ENCODE peak calls at places on chromosomes 7 and 10, in ten cellular contexts. A is endothelial cell of umbilical vein; T is hepatocyte; S is psoas muscle; W is AG04450; M is mesenchymal stem cell; P is ascending aorta; D is OCI-LY7; E is small intestine; O is CD8-positive, alpha-beta T cell. V is an unnamed sample. For H3K9me3, the result is how much of the 10 kb centered on the place peaks cover.

GRCh38 chr7:148304456-148304855 is 286.1 kb upstream of the C7orf33 start:
- DNase-seq in S (no peak), M (no peak), W (no peak), A (no peak), T (no peak), E (no peak), D (peak), O (no peak), P (no peak), V (no peak)

GRCh38 chr10:27240891-27241639 is 468 bp upstream of the ACBD5 start:
- DNase-seq in T (peak), M (peak), W (no peak), A (peak), S (no peak), P (no peak), E (peak), D (peak), O (peak), V (peak)

GRCh38 chr7:51774178-51774577 is 457.6 kb upstream of the COBL start:
- DNase-seq in P (no peak), M (no peak), A (no peak), T (no peak), O (no peak), E (no peak), D (no peak), S (no peak), W (no peak), V (no peak)

GRCh38 chr10:31669367-31669766 is 259.3 kb downstream of the ARHGAP12 start:
- DNase-seq in E (no peak), A (no peak), T (no peak), M (no peak), O (no peak), P (no peak), S (no peak), W (no peak), D (no peak), V (no peak)

GRCh38 chr10:70964281-70964680 is 75.9 kb upstream of the PCBD1 start:
- DNase-seq in A (no peak), D (no peak), P (no peak), E (no peak), M (no peak), S (no peak), T (no peak), O (no peak), W (no peak), V (no peak)

GRCh38 chr10:89526396-89526795 is 9.0 kb downstream of the SLC16A12 start:
- DNase-seq in O (no peak), D (no peak), E (no peak), P (no peak), T (no peak), W (no peak), S (no peak), A (no peak), M (no peak), V (no peak)

GRCh38 chr7:80312139-80312661 is 177.6 kb downstream of the GNAI1 start:
- DNase-seq in D (no peak), P (no peak), T (peak), S (no peak), A (peak), O (no peak), M (peak), E (no peak), W (peak), V (peak)

GRCh38 chr7:2735744-2736143 is 47.7 kb downstream of the AMZ1 start:
- DNase-seq in M (no peak), O (no peak), S (no peak), P (no peak), E (no peak), W (no peak), D (no peak), T (no peak), A (no peak), V (no peak)

GRCh38 chr10:77972148-77972547 is 45.6 kb upstream of the DLG5 start:
- DNase-seq in W (no peak), E (no peak), O (no peak), S (no peak), D (no peak), M (no peak), T (no peak), A (no peak), P (no peak), V (no peak)

GRCh38 chr10:28796606-28797512 is 119.5 kb downstream of the BAMBI start:
- DNase-seq in M (peak), A (no peak), S (peak), W (peak), O (no peak), E (no peak), T (peak), D (no peak), P (peak), V (peak)

GRCh38 chr7:41996381-41997035 is 240.5 kb downstream of the GLI3 start:
- DNase-seq in E (no peak), P (no peak), A (peak), M (peak), T (no peak), D (peak), S (no peak), W (peak), O (no peak), V (peak)

GRCh38 chr7:17054206-17054605 is 172.4 kb upstream of the AGR3 start:
- DNase-seq in S (no peak), E (no peak), W (no peak), O (no peak), T (no peak), M (no peak), A (no peak), P (no peak), D (no peak), V (no peak)

GRCh38 chr10:110617455-110618162 is 26.5 kb upstream of the RBM20 start:
- DNase-seq in W (no peak), D (peak), A (no peak), S (no peak), M (no peak), E (no peak), T (no peak), O (no peak), P (no peak), V (no peak)

GRCh38 chr7:127512587-127512986 is 72.8 kb downstream of the GCC1 start:
- DNase-seq in D (no peak), T (no peak), A (no peak), O (no peak), E (no peak), S (no peak), P (no peak), W (no peak), M (no peak), V (no peak)

GRCh38 chr10:70331486-70332268 is 47.9 kb upstream of the NPFFR1 start:
- DNase-seq in O (no peak), A (peak), S (peak), D (peak), P (no peak), T (peak), M (peak), W (peak), E (peak), V (peak)

GRCh38 chr7:76383089-76383944 is 24.5 kb upstream of the YWHAG start:
- DNase-seq in M (no peak), P (no peak), T (no peak), A (peak), S (no peak), O (no peak), D (no peak), W (no peak), E (no peak), V (no peak)

GRCh38 chr10:47253651-47254375 is 46.2 kb upstream of the GDF10 start:
- DNase-seq in M (no peak), A (no peak), O (no peak), W (peak), E (no peak), T (no peak), P (peak), D (no peak), S (peak), V (no peak)

GRCh38 chr7:65371468-65371867 is 2.2 kb upstream of the ZNF92 start:
- DNase-seq in E (no peak), M (no peak), S (no peak), A (no peak), D (no peak), P (no peak), T (peak), O (no peak), W (no peak), V (no peak)

GRCh38 chr7:99539213-99539811 is 12.6 kb downstream of the FAM200A start:
- DNase-seq in E (no peak), A (no peak), O (no peak), T (no peak), P (no peak), W (no peak), M (no peak), S (no peak), D (no peak), V (no peak)
- H3K9me3 ChIP-seq in E (under half), A (under half), O (under half), T (under half), P (half or more), W (half or more), M (half or more), S (under half), D (under half), V (under half)

GRCh38 chr7:122383934-122384333 is 79.4 kb upstream of the FEZF1 start:
- DNase-seq in P (no peak), E (no peak), S (no peak), D (no peak), W (no peak), T (no peak), M (peak), O (no peak), A (no peak), V (no peak)
- H3K4me3 ChIP-seq in P (no peak), E (no peak), S (no peak), D (no peak), W (no peak), T (no peak), M (no peak), O (no peak), A (no peak), V (no peak)

GRCh38 chr7:125833839-125834238 is 904.2 kb upstream of the POT1 start:
- DNase-seq in P (no peak), W (no peak), D (no peak), T (no peak), S (no peak), O (no peak), M (no peak), E (no peak), A (no peak), V (no peak)
- H3K9me3 ChIP-seq in P (under half), W (under half), D (under half), T (under half), S (under half), O (under half), M (under half), E (under half), A (under half), V (under half)

GRCh38 chr10:132994811-132995210 is 52.4 kb upstream of the CFAP46 start:
- DNase-seq in O (no peak), S (no peak), A (no peak), P (no peak), M (no peak), E (no peak), T (no peak), W (no peak), D (no peak), V (no peak)

GRCh38 chr10:133000648-133001047 is 58.3 kb upstream of the CFAP46 start:
- DNase-seq in M (no peak), O (no peak), W (no peak), T (no peak), S (no peak), P (no peak), E (no peak), A (no peak), D (no peak), V (no peak)

GRCh38 chr10:132996603-132997343 is 54.4 kb upstream of the CFAP46 start:
- DNase-seq in M (no peak), E (no peak), A (no peak), D (no peak), W (no peak), T (no peak), S (no peak), O (no peak), P (no peak), V (no peak)

GRCh38 chr10:132995909-132996602 is 53.7 kb upstream of the CFAP46 start:
- DNase-seq in W (no peak), S (no peak), D (no peak), E (no peak), M (no peak), T (no peak), O (no peak), P (no peak), A (no peak), V (no peak)

GRCh38 chr10:132997517-132998265 is 55.3 kb upstream of the CFAP46 start:
- DNase-seq in M (no peak), A (no peak), W (no peak), T (no peak), P (no peak), D (no peak), S (peak), E (no peak), O (no peak), V (no peak)
- H3K4me3 ChIP-seq in M (no peak), A (no peak), W (no peak), T (no peak), P (no peak), D (no peak), S (no peak), E (no peak), O (no peak), V (no peak)

V was measured in adipocyte.